ENCODE peak calls at places on chromosomes 4 and X, in four cellular contexts. One of them, this sample, is unnamed.

GRCh38 chrX:45154033-45154360 is 46.7 kb downstream of the DIPK2B start:
- DNase-seq in HepG2: no peak
- DNase-seq in HCT116: no peak
- DNase-seq in K562: no peak
- DNase-seq in this sample: no peak

GRCh38 chr4:24568425-24568824 is 15.9 kb downstream of the DHX15 start:
- DNase-seq in HepG2: no peak
- DNase-seq in HCT116: no peak
- DNase-seq in K562: no peak
- DNase-seq in this sample: no peak

GRCh38 chrX:24668111-24668510 is 21.0 kb upstream of the PCYT1B start:
- DNase-seq in HepG2: no peak
- DNase-seq in HCT116: no peak
- DNase-seq in K562: no peak
- DNase-seq in this sample: no peak

GRCh38 chrX:649166-649565 is 18.6 kb downstream of the SHOX start:
- DNase-seq in HepG2: no peak
- DNase-seq in HCT116: no peak
- DNase-seq in K562: no peak
- DNase-seq in this sample: no peak

GRCh38 chrX:47690175-47690574 is 31.2 kb upstream of the UXT start:
- DNase-seq in HepG2: no peak
- DNase-seq in HCT116: peak
- DNase-seq in K562: peak
- DNase-seq in this sample: no peak

GRCh38 chr4:26235500-26235899 is 85.3 kb upstream of the RBPJ start:
- DNase-seq in HepG2: no peak
- DNase-seq in HCT116: no peak
- DNase-seq in K562: no peak
- DNase-seq in this sample: no peak

GRCh38 chr4:19030048-19030447 is 1008.5 kb upstream of the LCORL start:
- DNase-seq in HepG2: no peak
- DNase-seq in HCT116: no peak
- DNase-seq in K562: no peak
- DNase-seq in this sample: no peak

GRCh38 chr4:52868138-52868537 is 6.0 kb downstream of the RASL11B start:
- DNase-seq in HepG2: no peak
- DNase-seq in HCT116: no peak
- DNase-seq in K562: peak
- DNase-seq in this sample: no peak

GRCh38 chr4:94595880-94596483 is 144.2 kb downstream of the PDLIM5 start:
- DNase-seq in HepG2: peak
- DNase-seq in HCT116: peak
- DNase-seq in K562: peak
- DNase-seq in this sample: peak

GRCh38 chr4:112321768-112322684 is 24.9 kb downstream of the ALPK1 start:
- DNase-seq in HepG2: peak
- DNase-seq in HCT116: peak
- DNase-seq in K562: peak
- DNase-seq in this sample: peak

GRCh38 chr4:120082286-120082685 is 15.6 kb upstream of the MAD2L1 start:
- DNase-seq in HepG2: no peak
- DNase-seq in HCT116: no peak
- DNase-seq in K562: no peak
- DNase-seq in this sample: no peak

GRCh38 chr4:76562161-76562560 is 127.1 kb downstream of the SHROOM3 start:
- DNase-seq in HepG2: no peak
- DNase-seq in HCT116: no peak
- DNase-seq in K562: no peak
- DNase-seq in this sample: no peak

GRCh38 chr4:105923507-105924238 is 28.4 kb downstream of the NPNT start:
- DNase-seq in HepG2: no peak
- DNase-seq in HCT116: peak
- DNase-seq in K562: no peak
- DNase-seq in this sample: no peak

GRCh38 chrX:9940397-9940796 is 26.8 kb upstream of the CLDN34 start:
- DNase-seq in HepG2: no peak
- DNase-seq in HCT116: no peak
- DNase-seq in K562: peak
- DNase-seq in this sample: no peak

GRCh38 chr4:40281099-40281498 is 54.0 kb upstream of the CHRNA9 start:
- DNase-seq in HepG2: no peak
- DNase-seq in HCT116: no peak
- DNase-seq in K562: no peak
- DNase-seq in this sample: no peak

GRCh38 chr4:168507178-168507577 is 10.3 kb downstream of the PALLD start:
- DNase-seq in HepG2: no peak
- DNase-seq in HCT116: no peak
- DNase-seq in K562: no peak
- DNase-seq in this sample: no peak

GRCh38 chr4:90403781-90404180 is 276.6 kb downstream of the CCSER1 start:
- DNase-seq in HepG2: no peak
- DNase-seq in HCT116: no peak
- DNase-seq in K562: no peak
- DNase-seq in this sample: no peak

GRCh38 chrX:15465896-15466651 is 27.1 kb downstream of the PIR start:
- DNase-seq in HepG2: no peak
- DNase-seq in HCT116: no peak
- DNase-seq in K562: peak
- DNase-seq in this sample: no peak

GRCh38 chrX:16429391-16429790 is 220.6 kb upstream of the S100G start:
- DNase-seq in HepG2: no peak
- DNase-seq in HCT116: no peak
- DNase-seq in K562: no peak
- DNase-seq in this sample: no peak

GRCh38 chr4:84159767-84160166 is 339.3 kb downstream of the NKX6-1 start:
- DNase-seq in HepG2: peak
- DNase-seq in HCT116: peak
- DNase-seq in K562: peak
- DNase-seq in this sample: no peak
- TF ChIP-seq CTCF in HepG2: peak
- TF ChIP-seq CTCF in HCT116: peak
- TF ChIP-seq CTCF in K562: peak
- TF ChIP-seq CTCF in this sample: no peak

GRCh38 chr4:74433541-74434172 is 11.3 kb upstream of the AREG start:
- DNase-seq in HepG2: peak
- DNase-seq in HCT116: no peak
- DNase-seq in K562: peak
- DNase-seq in this sample: no peak
- TF ChIP-seq TCF7L2 in HepG2: no peak
- TF ChIP-seq TCF7L2 in HCT116: no peak
- TF ChIP-seq TCF7L2 in K562: no peak
- TF ChIP-seq TCF7L2 in this sample: no peak

DNA sequence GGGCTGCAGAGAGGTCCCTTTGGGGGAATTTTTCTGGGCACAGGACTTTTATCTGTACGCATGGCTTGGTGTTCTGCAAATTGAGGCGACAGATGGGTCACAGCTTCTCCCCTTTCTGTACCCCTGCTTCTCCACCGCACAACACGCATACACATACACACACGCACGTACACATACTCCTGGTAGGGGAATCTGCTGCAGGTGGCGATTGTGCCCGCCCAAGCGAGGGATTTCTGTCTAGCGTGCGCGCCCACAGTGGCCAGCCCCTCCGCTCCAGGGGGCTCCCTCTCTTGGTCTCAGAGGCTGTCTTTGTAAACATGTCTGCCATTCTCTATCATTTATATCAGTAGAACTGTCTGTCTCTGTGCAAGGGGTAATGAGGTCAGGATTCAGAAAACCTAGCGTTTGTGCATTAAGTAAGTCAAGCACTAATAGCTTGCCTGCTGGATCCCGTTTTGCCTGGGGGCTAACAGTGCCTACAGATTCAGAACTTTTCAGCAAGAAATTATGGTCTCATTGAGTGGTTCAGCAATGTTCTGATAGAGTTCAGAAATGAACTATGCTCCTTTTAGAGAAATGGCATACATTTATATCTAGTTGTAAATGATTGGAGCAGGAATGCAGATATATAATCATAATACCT is 2.2 kb downstream of the GRID2 start:
- DNase-seq in HepG2: no peak
- DNase-seq in HCT116: no peak
- DNase-seq in K562: no peak
- DNase-seq in this sample: no peak
- TF ChIP-seq SIN3A in HepG2: no peak
- TF ChIP-seq SIN3A in HCT116: no peak
- TF ChIP-seq SIN3A in K562: no peak
- TF ChIP-seq SIN3A in this sample: no peak

DNA sequence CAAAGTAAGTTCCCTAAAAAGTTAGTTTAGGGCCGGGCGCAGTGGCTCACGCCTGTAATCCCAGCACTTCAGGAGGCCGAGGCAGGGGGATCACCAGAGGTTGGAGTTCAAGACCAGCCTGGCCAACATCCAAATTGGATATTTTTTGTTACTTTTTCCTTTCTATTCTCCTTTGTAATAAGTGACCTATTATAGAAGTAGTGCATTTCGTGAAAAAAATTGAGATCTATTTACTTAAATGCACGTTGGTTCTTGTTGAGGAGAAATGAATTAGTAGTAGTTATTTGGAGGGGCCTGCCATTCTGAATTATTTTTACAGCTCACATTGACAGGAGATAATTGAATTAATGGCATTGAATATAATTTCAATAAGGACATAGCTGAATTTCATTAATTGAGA is 22.3 kb upstream of the NDUFC1 start:
- DNase-seq in HepG2: no peak
- DNase-seq in HCT116: no peak
- DNase-seq in K562: no peak
- DNase-seq in this sample: no peak
- TF ChIP-seq CTCF in HepG2: no peak
- TF ChIP-seq CTCF in HCT116: no peak
- TF ChIP-seq CTCF in K562: no peak
- TF ChIP-seq CTCF in this sample: no peak

GRCh38 chr4:102505708-102506107 is 4.5 kb downstream of the NFKB1 start:
- DNase-seq in HepG2: no peak
- DNase-seq in HCT116: no peak
- DNase-seq in K562: no peak
- DNase-seq in this sample: no peak
- TF ChIP-seq TCF7L2 in HepG2: no peak
- TF ChIP-seq TCF7L2 in HCT116: no peak
- TF ChIP-seq TCF7L2 in K562: no peak
- TF ChIP-seq TCF7L2 in this sample: no peak

GRCh38 chr4:183659919-183660318 is 826 bp downstream of the TRAPPC11 start:
- DNase-seq in HepG2: no peak
- DNase-seq in HCT116: no peak
- DNase-seq in K562: peak
- DNase-seq in this sample: no peak

GRCh38 chr4:183659029-183659870 is at the start of the genes RWDD4 and TRAPPC11:
- DNase-seq in HepG2: peak
- DNase-seq in HCT116: peak
- DNase-seq in K562: peak
- DNase-seq in this sample: peak

GRCh38 chr4:183657564-183657963 is 1.4 kb downstream of the RWDD4 start:
- DNase-seq in HepG2: no peak
- DNase-seq in HCT116: no peak
- DNase-seq in K562: peak
- DNase-seq in this sample: no peak

GRCh38 chr4:183658362-183659028 is 490 bp downstream of the RWDD4 start:
- DNase-seq in HepG2: peak
- DNase-seq in HCT116: no peak
- DNase-seq in K562: peak
- DNase-seq in this sample: no peak
- TF ChIP-seq SIN3A in HepG2: peak
- TF ChIP-seq SIN3A in HCT116: no peak
- TF ChIP-seq SIN3A in K562: no peak
- TF ChIP-seq SIN3A in this sample: peak

GRCh38 chr4:7966281-7967062 is 26.8 kb upstream of the AFAP1 start:
- DNase-seq in HepG2: no peak
- DNase-seq in HCT116: no peak
- DNase-seq in K562: no peak
- DNase-seq in this sample: no peak

GRCh38 chr4:7967063-7967440 is 27.4 kb upstream of the AFAP1 start:
- DNase-seq in HepG2: peak
- DNase-seq in HCT116: no peak
- DNase-seq in K562: no peak
- DNase-seq in this sample: no peak

GRCh38 chr4:7970031-7970946 is 30.6 kb upstream of the AFAP1 start:
- DNase-seq in HepG2: peak
- DNase-seq in HCT116: no peak
- DNase-seq in K562: no peak
- DNase-seq in this sample: no peak

GRCh38 chr4:7967501-7968261 is 28.0 kb upstream of the AFAP1 start:
- DNase-seq in HepG2: no peak
- DNase-seq in HCT116: no peak
- DNase-seq in K562: no peak
- DNase-seq in this sample: no peak

DNA sequence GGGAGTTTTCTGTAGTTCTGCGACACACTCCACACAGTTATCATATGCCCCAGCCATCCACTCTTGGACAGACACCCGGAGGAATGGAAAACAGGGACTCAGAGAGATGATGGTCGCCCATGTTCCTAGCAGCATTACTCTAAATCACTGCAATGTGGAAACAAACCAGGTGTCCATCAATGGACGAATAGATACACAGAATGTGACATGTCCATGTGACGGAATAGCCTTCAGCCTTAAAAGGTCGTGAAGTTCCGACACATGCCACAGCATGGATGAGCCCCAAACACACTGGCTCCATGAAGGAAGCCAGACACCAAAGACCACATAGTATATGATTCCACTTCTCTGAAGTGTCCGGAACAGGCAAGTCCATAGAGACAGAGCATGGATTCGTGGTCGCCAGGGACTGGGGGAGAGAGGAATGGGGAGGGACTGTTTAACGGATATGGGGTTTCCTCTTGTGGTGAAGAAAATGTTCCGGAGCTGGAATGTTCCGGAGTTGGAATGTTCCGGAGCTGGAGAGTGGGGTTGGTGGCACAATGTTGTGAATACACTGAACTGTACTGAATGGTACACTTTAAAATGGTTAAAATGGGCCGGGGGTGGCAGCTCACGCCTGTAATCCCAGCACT is 28.7 kb upstream of the AFAP1 start:
- DNase-seq in HepG2: no peak
- DNase-seq in HCT116: no peak
- DNase-seq in K562: no peak
- DNase-seq in this sample: no peak
- TF ChIP-seq CTCF in HepG2: no peak
- TF ChIP-seq CTCF in HCT116: no peak
- TF ChIP-seq CTCF in K562: no peak
- TF ChIP-seq CTCF in this sample: no peak

GRCh38 chrX:153766098-153766817 is 2.2 kb downstream of the PLXNB3 start:
- DNase-seq in HepG2: peak
- DNase-seq in HCT116: no peak
- DNase-seq in K562: peak
- DNase-seq in this sample: no peak
- TF ChIP-seq TCF7L2 in HepG2: no peak
- TF ChIP-seq TCF7L2 in HCT116: peak
- TF ChIP-seq TCF7L2 in K562: no peak
- TF ChIP-seq TCF7L2 in this sample: no peak

This sample was measured in Panc1.